ENCODE peak calls at places on chromosomes 13 and 19, in ten cellular contexts. Y is right cardiac atrium, T is OCI-LY7, U is sigmoid colon, G is pancreas, B is psoas muscle, P is body of pancreas, W is aorta, I is GM23338, C is AG04450. S is an unnamed sample.

GRCh38 chr13:98260357-98261164 is 83.5 kb upstream of the RNF113B start:
- DNase-seq in Y (no peak), T (no peak), U (no peak), G (no peak), B (no peak), P (no peak), W (no peak), I (no peak), C (no peak), S (no peak)

GRCh38 chr13:76600086-76600485 is 286.1 kb downstream of the KCTD12 start:
- DNase-seq in Y (no peak), T (no peak), U (no peak), G (no peak), B (no peak), P (no peak), W (no peak), I (no peak), C (no peak), S (no peak)

GRCh38 chr13:41835871-41836270 is 125.0 kb downstream of the VWA8 start:
- DNase-seq in Y (no peak), T (no peak), U (no peak), G (no peak), B (no peak), P (no peak), W (no peak), I (no peak), C (peak), S (no peak)

GRCh38 chr13:98804336-98804855 is 51.9 kb upstream of the SLC15A1 start:
- DNase-seq in Y (no peak), T (no peak), U (no peak), G (no peak), B (no peak), P (no peak), W (no peak), I (no peak), C (no peak), S (peak)

GRCh38 chr13:20383058-20383457 is 142.6 kb downstream of the CRYL1 start:
- DNase-seq in Y (no peak), T (no peak), U (no peak), G (no peak), B (no peak), P (no peak), W (no peak), I (no peak), C (no peak), S (no peak)

GRCh38 chr19:18304496-18305312 is 18.2 kb downstream of the LSM4 start:
- DNase-seq in Y (peak), T (peak), U (peak), G (peak), B (peak), P (peak), W (peak), I (peak), C (no peak), S (peak)

GRCh38 chr13:48731957-48732569 is 78.3 kb downstream of the CYSLTR2 start:
- DNase-seq in Y (no peak), T (peak), U (no peak), G (peak), B (peak), P (peak), W (peak), I (peak), C (no peak), S (peak)

GRCh38 chr19:33388817-33389573 is 15.5 kb downstream of the CEBPG start:
- DNase-seq in Y (no peak), T (no peak), U (peak), G (peak), B (peak), P (no peak), W (peak), I (no peak), C (no peak), S (no peak)

GRCh38 chr13:109370486-109370885 is 415.9 kb downstream of the IRS2 start:
- DNase-seq in Y (no peak), T (no peak), U (no peak), G (no peak), B (no peak), P (no peak), W (no peak), I (no peak), C (no peak), S (no peak)

GRCh38 chr13:25743426-25743825 is 308.4 kb downstream of the SHISA2 start:
- DNase-seq in Y (no peak), T (no peak), U (no peak), G (no peak), B (no peak), P (no peak), W (no peak), I (no peak), C (no peak), S (no peak)

GRCh38 chr13:29562762-29563161 is 32.7 kb downstream of the SLC7A1 start:
- DNase-seq in Y (no peak), T (no peak), U (no peak), G (no peak), B (no peak), P (no peak), W (no peak), I (no peak), C (no peak), S (no peak)
- H3K4me3 ChIP-seq in Y (no peak), T (no peak), U (no peak), G (no peak), B (no peak), P (no peak), W (no peak), I (peak), C (no peak), S (no peak)

GRCh38 chr13:28657784-28658538 is 969 bp upstream of the POMP start:
- DNase-seq in Y (no peak), T (peak), U (no peak), G (no peak), B (no peak), P (no peak), W (no peak), I (no peak), C (no peak), S (peak)
- H3K27ac ChIP-seq in Y (peak), T (peak), U (peak), G (peak), B (peak), P (peak), W (no peak), I (no peak), C (peak), S (peak)

DNA sequence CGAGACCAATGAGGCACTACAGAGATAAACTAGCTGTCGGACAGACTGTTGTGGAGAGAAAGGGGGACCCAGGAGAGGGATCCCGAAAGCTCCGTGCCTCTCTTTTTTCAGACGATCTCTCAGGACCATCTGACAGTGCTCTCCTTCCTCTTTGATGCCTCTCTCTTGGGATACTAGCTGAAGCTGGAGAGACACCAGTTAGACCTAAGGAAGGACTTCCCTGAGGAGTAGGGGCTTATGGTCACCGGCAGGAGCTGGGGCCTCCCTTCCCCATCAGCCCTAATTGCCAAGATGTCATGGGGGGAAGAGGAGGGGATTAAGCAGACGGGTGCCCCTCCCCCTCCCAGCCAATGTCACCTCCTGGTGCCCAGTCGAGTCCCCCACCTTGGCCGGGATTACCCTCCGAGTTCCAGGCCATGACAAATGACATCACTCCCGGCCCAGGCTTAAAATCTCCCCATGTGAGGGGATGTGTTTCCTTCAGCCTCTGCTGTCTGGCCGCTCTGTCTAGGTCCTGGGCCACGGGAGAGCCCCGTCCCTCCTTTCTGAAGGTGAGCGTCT is at the start of gene CRX:
- DNase-seq in Y (no peak), T (no peak), U (no peak), G (no peak), B (no peak), P (no peak), W (peak), I (no peak), C (no peak), S (no peak)
- H3K4me3 ChIP-seq in Y (no peak), T (no peak), U (no peak), G (no peak), B (no peak), P (no peak), W (no peak), I (no peak), C (no peak), S (no peak)

GRCh38 chr13:27637289-27637626 is 15.6 kb downstream of the POLR1D start:
- DNase-seq in Y (no peak), T (no peak), U (no peak), G (no peak), B (no peak), P (no peak), W (no peak), I (no peak), C (no peak), S (no peak)

GRCh38 chr13:27639186-27639585 is 17.5 kb downstream of the POLR1D start:
- DNase-seq in Y (no peak), T (no peak), U (no peak), G (no peak), B (no peak), P (no peak), W (no peak), I (no peak), C (no peak), S (no peak)

GRCh38 chr13:27636624-27637288 is 15.1 kb downstream of the POLR1D start:
- DNase-seq in Y (no peak), T (no peak), U (no peak), G (no peak), B (no peak), P (no peak), W (no peak), I (no peak), C (no peak), S (no peak)

GRCh38 chr13:27635256-27635655 is 13.6 kb downstream of the POLR1D start:
- DNase-seq in Y (no peak), T (no peak), U (no peak), G (no peak), B (no peak), P (no peak), W (no peak), I (no peak), C (no peak), S (no peak)

GRCh38 chr13:27638521-27638920 is 16.8 kb downstream of the POLR1D start:
- DNase-seq in Y (no peak), T (no peak), U (no peak), G (no peak), B (no peak), P (no peak), W (no peak), I (no peak), C (peak), S (no peak)
- H3K27ac ChIP-seq in Y (no peak), T (no peak), U (peak), G (no peak), B (no peak), P (no peak), W (peak), I (no peak), C (no peak), S (no peak)

GRCh38 chr19:38830039-38830733 is 1.4 kb downstream of the ECH1 start:
- DNase-seq in Y (no peak), T (no peak), U (no peak), G (no peak), B (no peak), P (no peak), W (no peak), I (no peak), C (no peak), S (no peak)
- H3K4me3 ChIP-seq in Y (no peak), T (peak), U (no peak), G (no peak), B (peak), P (no peak), W (no peak), I (peak), C (no peak), S (no peak)

DNA sequence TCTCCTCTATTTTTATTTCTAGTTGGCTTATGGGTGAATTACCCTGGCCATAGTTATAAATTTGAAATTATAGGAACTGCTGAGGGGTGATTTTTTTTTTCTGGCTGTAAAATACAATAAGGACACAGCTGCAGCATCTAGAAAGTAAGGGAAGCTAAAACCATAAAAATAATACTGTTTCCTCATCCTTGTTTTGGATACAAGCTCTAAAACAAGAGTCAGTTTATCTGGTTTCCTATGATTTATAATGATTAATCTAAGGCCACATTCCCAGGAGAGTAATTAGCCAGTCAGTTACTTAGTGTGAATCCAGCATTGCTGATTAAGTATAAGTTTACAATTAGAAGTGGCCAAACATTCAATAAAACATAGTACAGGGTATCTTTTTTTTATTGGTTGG is 219.1 kb upstream of the NBEA start:
- DNase-seq in Y (no peak), T (no peak), U (no peak), G (no peak), B (no peak), P (no peak), W (no peak), I (no peak), C (no peak), S (peak)
- H3K27ac ChIP-seq in Y (no peak), T (no peak), U (no peak), G (no peak), B (no peak), P (peak), W (no peak), I (no peak), C (no peak), S (no peak)

DNA sequence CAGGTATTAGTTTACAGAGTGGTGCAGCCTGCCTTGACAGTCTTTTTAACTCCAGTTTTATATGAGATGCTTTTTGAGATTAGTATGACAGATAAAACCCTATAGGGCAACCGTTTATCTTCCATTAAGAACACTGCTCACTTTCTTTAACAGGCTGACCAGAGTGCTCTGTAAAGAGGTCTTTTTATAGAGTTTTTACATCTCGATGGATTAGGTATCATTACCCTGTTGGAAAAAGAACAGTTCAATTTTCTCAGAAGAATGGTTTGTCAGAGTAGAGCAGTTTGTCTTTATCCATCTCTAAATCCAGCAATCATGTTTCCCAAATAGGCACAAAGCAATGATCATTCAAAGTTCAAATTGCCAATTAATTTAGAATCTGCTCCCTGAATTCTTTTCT is 395.2 kb upstream of the ARGLU1 start:
- DNase-seq in Y (no peak), T (no peak), U (no peak), G (no peak), B (no peak), P (no peak), W (no peak), I (no peak), C (no peak), S (no peak)
- H3K4me3 ChIP-seq in Y (no peak), T (no peak), U (no peak), G (no peak), B (no peak), P (no peak), W (no peak), I (no peak), C (no peak), S (no peak)

GRCh38 chr13:110561335-110562033 is at the start of gene RAB20:
- DNase-seq in Y (peak), T (peak), U (peak), G (peak), B (peak), P (peak), W (peak), I (peak), C (peak), S (peak)

GRCh38 chr13:110557610-110558305 is 3.8 kb downstream of the RAB20 start:
- DNase-seq in Y (no peak), T (no peak), U (peak), G (peak), B (no peak), P (peak), W (no peak), I (no peak), C (no peak), S (no peak)

GRCh38 chr13:110559986-110560385 is 1.5 kb downstream of the RAB20 start:
- DNase-seq in Y (no peak), T (no peak), U (no peak), G (no peak), B (no peak), P (no peak), W (no peak), I (no peak), C (no peak), S (no peak)

GRCh38 chr13:110560606-110561334 is 752 bp downstream of the RAB20 start:
- DNase-seq in Y (peak), T (no peak), U (peak), G (peak), B (no peak), P (peak), W (peak), I (peak), C (no peak), S (no peak)

GRCh38 chr13:110559429-110559943 is 2.0 kb downstream of the RAB20 start:
- DNase-seq in Y (peak), T (no peak), U (peak), G (peak), B (no peak), P (peak), W (peak), I (no peak), C (no peak), S (peak)
- H3K27ac ChIP-seq in Y (peak), T (no peak), U (peak), G (peak), B (peak), P (peak), W (peak), I (no peak), C (no peak), S (peak)